ENCODE peak calls at places on chromosome 22, in nine cellular contexts. Y is spleen, B is vagina, H is Peyer's patch, D is ovary, W is adrenal gland, X is breast epithelium, G is HCT116, O is GM12878. S is an unnamed sample. For H3K4me1 and H3K36me3, the result is how much of the 10 kb centered on the place peaks cover.

GRCh38 chr22:49785841-49786451 is 41.7 kb downstream of the BRD1 start:
- DNase-seq in Y (no peak), B (no peak), H (no peak), D (no peak), W (no peak), X (no peak), G (no peak), O (no peak), S (no peak)

GRCh38 chr22:35838849-35839646 is 121.4 kb downstream of the APOL5 start:
- DNase-seq in Y (no peak), B (no peak), H (no peak), D (peak), W (peak), X (no peak), G (peak), O (no peak), S (no peak)

GRCh38 chr22:46803031-46803880 is 40.8 kb downstream of the TBC1D22A start:
- DNase-seq in Y (peak), B (no peak), H (peak), D (peak), W (peak), X (peak), G (peak), O (no peak), S (no peak)

GRCh38 chr22:32623943-32624342 is 149.3 kb downstream of the FBXO7 start:
- DNase-seq in Y (no peak), B (no peak), H (no peak), D (peak), W (peak), X (peak), G (no peak), O (no peak), S (no peak)

GRCh38 chr22:25485626-25486545 is 78.6 kb upstream of the GRK3 start:
- DNase-seq in Y (no peak), B (no peak), H (no peak), D (no peak), W (no peak), X (no peak), G (no peak), O (peak), S (no peak)

GRCh38 chr22:36301384-36301828 is 48.5 kb downstream of the APOL1 start:
- DNase-seq in Y (peak), B (no peak), H (peak), D (peak), W (peak), X (peak), G (peak), O (no peak), S (no peak)

GRCh38 chr22:50641696-50642607 is 14.0 kb upstream of the ARSA start:
- DNase-seq in Y (no peak), B (no peak), H (no peak), D (peak), W (peak), X (no peak), G (no peak), O (no peak), S (no peak)

GRCh38 chr22:36938028-36938425 is 24.6 kb downstream of the CSF2RB start:
- DNase-seq in Y (no peak), B (no peak), H (peak), D (no peak), W (no peak), X (no peak), G (no peak), O (no peak), S (no peak)

GRCh38 chr22:25347752-25348102 is 128.3 kb downstream of the CRYBB2 start:
- DNase-seq in Y (no peak), B (no peak), H (no peak), D (no peak), W (no peak), X (no peak), G (no peak), O (no peak), S (no peak)

GRCh38 chr22:17339095-17339693 is 30.1 kb upstream of the CECR2 start:
- DNase-seq in Y (no peak), B (no peak), H (no peak), D (no peak), W (no peak), X (no peak), G (no peak), O (no peak), S (no peak)

GRCh38 chr22:47260551-47260950 is 498.1 kb downstream of the TBC1D22A start:
- DNase-seq in Y (no peak), B (no peak), H (no peak), D (no peak), W (no peak), X (no peak), G (no peak), O (no peak), S (no peak)

GRCh38 chr22:32334640-32335365 is 22.9 kb upstream of the RFPL3 start:
- DNase-seq in Y (no peak), B (no peak), H (peak), D (peak), W (no peak), X (no peak), G (no peak), O (no peak), S (no peak)

GRCh38 chr22:28500005-28500404 is 179.6 kb downstream of the TTC28 start:
- DNase-seq in Y (no peak), B (no peak), H (no peak), D (no peak), W (no peak), X (no peak), G (no peak), O (no peak), S (no peak)

GRCh38 chr22:28498044-28498443 is 181.6 kb downstream of the TTC28 start:
- DNase-seq in Y (no peak), B (no peak), H (no peak), D (no peak), W (no peak), X (no peak), G (no peak), O (no peak), S (no peak)

DNA sequence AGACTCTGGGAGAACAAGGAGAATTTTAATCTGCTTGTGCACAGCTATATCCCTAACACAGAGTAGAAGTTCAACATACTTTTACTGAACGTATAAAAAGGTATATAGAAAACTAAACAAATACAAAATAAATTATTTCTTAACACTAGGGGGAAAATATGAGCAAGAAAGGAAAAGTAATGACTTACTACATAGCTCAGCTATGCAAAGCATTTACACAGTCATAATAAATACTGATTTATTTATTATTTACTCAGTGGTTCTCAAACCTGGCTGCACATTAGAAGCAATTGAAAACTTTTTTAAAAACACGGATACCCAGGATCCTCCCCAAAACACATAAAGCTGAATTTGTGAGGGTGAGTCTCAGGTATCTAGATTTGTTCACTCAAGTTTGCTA is 182.5 kb downstream of the TTC28 start:
- DNase-seq in Y (no peak), B (no peak), H (no peak), D (no peak), W (no peak), X (no peak), G (no peak), O (no peak), S (no peak)
- TF ChIP-seq POLR2A in Y (no peak), B (no peak), H (no peak), D (no peak), W (no peak), X (no peak), G (no peak), O (no peak), S (no peak)

GRCh38 chr22:19997561-19998231 is 18.9 kb downstream of the ARVCF start:
- DNase-seq in Y (peak), B (no peak), H (no peak), D (no peak), W (no peak), X (no peak), G (no peak), O (no peak), S (no peak)
- H3K4me1 ChIP-seq in Y (under half), B (under half), H (under half), D (under half), W (under half), X (under half), G (under half), O (under half), S (under half)

GRCh38 chr22:40429481-40429880 is 59.1 kb downstream of the SGSM3 start:
- DNase-seq in Y (no peak), B (no peak), H (no peak), D (no peak), W (no peak), X (no peak), G (no peak), O (no peak), S (no peak)

GRCh38 chr22:40423882-40424640 is 53.7 kb downstream of the SGSM3 start:
- DNase-seq in Y (peak), B (no peak), H (no peak), D (no peak), W (no peak), X (no peak), G (no peak), O (no peak), S (no peak)

GRCh38 chr22:40425082-40425481 is 54.7 kb downstream of the SGSM3 start:
- DNase-seq in Y (peak), B (no peak), H (no peak), D (no peak), W (no peak), X (no peak), G (no peak), O (no peak), S (no peak)

GRCh38 chr22:40428796-40429195 is 58.4 kb downstream of the SGSM3 start:
- DNase-seq in Y (no peak), B (no peak), H (no peak), D (no peak), W (no peak), X (no peak), G (no peak), O (no peak), S (no peak)

GRCh38 chr22:40426671-40427070 is 56.3 kb downstream of the SGSM3 start:
- DNase-seq in Y (no peak), B (no peak), H (no peak), D (no peak), W (peak), X (peak), G (no peak), O (no peak), S (no peak)
- H3K36me3 ChIP-seq in Y (half or more), B (under half), H (under half), D (under half), W (under half), X (under half), G (under half), O (half or more), S (under half)

GRCh38 chr22:41522813-41523212 is 21.5 kb downstream of the POLR3H start:
- DNase-seq in Y (no peak), B (no peak), H (no peak), D (no peak), W (no peak), X (no peak), G (no peak), O (no peak), S (no peak)
- TF ChIP-seq POLR2A in Y (no peak), B (no peak), H (no peak), D (no peak), W (no peak), X (no peak), G (no peak), O (peak), S (no peak)

GRCh38 chr22:34493471-34493870 is 572.5 kb upstream of the ISX start:
- DNase-seq in Y (no peak), B (no peak), H (no peak), D (no peak), W (no peak), X (no peak), G (no peak), O (no peak), S (no peak)
- H3K4me1 ChIP-seq in Y (under half), B (under half), H (under half), D (under half), W (under half), X (under half), G (under half), O (under half), S (under half)

DNA sequence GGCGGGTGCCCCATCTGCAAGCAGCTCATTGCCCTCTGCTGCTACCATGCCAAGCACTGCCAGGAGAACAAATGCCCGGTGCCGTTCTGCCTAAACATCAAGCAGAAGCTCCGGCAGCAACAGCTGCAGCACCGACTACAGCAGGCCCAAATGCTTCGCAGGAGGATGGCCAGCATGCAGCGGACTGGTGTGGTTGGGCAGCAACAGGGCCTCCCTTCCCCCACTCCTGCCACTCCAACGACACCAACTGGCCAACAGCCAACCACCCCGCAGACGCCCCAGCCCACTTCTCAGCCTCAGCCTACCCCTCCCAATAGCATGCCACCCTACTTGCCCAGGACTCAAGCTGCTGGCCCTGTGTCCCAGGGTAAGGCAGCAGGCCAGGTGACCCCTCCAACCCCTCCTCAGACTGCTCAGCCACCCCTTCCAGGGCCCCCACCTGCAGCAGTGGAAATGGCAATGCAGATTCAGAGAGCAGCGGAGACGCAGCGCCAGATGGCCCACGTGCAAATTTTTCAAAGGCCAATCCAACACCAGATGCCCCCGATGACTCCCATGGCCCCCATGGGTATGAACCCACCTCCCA is 28.0 kb upstream of the L3MBTL2 start:
- DNase-seq in Y (no peak), B (no peak), H (no peak), D (peak), W (no peak), X (no peak), G (no peak), O (no peak), S (no peak)
- H3K36me3 ChIP-seq in Y (half or more), B (under half), H (under half), D (under half), W (under half), X (under half), G (under half), O (under half), S (half or more)

DNA sequence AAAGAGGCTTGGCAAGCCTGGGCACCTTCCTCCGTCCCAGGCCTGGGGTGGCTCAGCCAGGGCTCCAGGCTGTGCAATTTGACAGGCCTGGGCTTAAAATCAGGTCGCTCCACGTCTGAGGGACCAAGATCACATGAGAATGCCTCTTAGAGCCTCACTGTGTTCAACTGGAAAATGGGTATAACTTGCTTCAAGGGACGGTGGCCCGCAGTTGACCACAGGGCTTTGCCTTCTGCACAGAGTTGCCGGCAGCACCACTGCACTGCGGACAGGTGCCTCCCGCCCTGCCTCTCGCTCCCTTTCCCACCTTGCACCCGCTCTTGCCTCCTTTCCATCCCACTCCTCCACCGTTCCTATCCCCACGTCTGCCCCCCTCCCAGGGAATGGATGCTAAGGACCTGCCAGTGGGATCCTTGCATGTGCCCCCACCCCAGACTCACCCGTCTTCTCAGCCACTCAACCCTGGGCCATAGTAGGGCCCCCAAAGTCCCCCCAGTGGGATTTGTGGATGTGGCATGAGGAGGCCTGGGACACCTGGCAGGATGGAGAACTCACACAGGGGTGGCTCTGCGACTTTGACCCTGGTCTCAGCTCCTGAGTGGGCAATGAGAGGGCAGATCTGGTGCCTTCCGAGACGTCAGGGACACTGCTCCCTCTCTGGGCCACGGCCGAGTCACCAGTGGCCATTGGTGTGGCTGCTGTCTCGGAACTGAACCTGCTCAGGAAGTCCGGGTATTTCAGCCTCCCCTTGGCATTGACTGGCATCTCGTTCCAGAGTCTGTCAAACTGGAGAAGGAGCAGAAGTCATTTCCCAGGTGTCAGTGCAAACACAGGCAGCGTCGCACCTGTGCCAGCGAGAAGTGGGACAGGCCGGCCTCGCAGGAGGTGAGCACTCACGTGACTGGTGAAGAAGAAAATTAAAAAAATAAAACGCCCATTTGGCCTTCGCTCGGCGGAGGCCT is 128.0 kb downstream of the MPPED1 start:
- DNase-seq in Y (no peak), B (no peak), H (no peak), D (no peak), W (no peak), X (no peak), G (no peak), O (no peak), S (no peak)
- TF ChIP-seq POLR2A in Y (no peak), B (no peak), H (no peak), D (no peak), W (no peak), X (no peak), G (no peak), O (no peak), S (no peak)

DNA sequence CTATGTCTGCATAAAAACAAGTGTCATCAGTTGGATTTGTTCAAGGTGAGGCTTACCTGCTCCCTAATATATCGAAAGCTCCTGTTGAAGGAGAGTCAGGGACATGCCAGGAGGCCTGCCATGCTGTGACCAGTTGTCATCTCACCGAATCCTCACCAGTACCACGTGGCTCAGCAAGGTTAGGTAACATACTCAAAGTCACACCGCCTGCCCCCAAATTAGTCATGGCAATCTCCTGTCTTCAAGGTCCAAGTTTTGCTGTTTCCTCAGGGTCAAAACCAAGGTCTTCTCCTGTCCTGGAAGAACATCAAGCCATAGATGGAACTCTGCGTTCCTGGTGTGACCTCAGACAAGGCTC is 67.8 kb downstream of the IGLL1 start:
- DNase-seq in Y (no peak), B (no peak), H (no peak), D (no peak), W (peak), X (no peak), G (no peak), O (no peak), S (no peak)
- H3K4me1 ChIP-seq in Y (under half), B (under half), H (under half), D (under half), W (under half), X (under half), G (under half), O (under half), S (under half)

GRCh38 chr22:28780296-28780695 is 7.8 kb downstream of the CCDC117 start:
- DNase-seq in Y (no peak), B (no peak), H (no peak), D (no peak), W (no peak), X (no peak), G (no peak), O (no peak), S (no peak)

GRCh38 chr22:28779833-28780232 is 7.3 kb downstream of the CCDC117 start:
- DNase-seq in Y (no peak), B (no peak), H (no peak), D (no peak), W (no peak), X (no peak), G (no peak), O (no peak), S (no peak)

GRCh38 chr22:28788601-28789000 is 11.8 kb downstream of the XBP1 start:
- DNase-seq in Y (no peak), B (no peak), H (no peak), D (no peak), W (no peak), X (no peak), G (no peak), O (no peak), S (no peak)

DNA sequence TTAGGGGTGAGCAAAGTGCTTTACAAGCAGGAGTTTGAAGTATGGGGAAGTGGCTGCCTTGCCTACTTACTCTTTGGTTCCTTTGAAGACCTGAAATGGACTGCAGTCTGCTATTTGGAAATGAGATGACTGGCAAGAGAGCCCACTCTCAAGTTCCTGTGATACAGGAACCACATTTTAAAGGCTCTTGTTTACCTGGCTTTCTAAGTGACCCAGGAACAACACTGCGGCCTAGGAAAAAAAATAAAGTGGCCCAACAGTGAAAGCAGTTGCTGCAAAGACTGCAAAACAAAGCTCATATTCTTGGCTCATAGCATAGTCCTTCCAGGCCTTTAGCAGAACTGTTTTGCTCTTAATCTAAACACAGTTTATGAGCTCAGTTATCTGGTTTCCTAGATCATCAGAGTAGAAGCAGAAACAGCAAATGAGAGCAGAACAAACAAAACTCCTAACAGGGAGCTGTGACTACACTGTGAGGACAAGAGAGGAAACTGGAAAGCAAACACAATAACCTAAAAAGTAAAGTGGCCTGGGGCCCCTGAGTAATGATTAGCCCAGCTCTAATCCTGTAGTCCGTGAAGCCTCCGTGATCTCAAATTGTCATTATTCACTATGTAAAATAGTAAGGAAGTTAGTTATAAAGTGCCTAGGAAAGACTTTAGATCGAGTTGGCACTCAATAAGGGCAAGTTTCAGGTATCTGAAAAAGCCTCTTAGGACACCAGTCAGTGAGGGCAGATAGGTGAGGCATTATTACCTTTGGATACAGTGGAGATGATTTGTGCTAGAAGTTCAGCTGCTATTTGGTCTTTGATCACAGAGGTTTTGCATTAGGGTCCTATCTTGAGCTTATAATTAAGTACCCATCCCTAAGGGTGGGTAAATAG is 11.5 kb downstream of the CCDC117 start:
- DNase-seq in Y (no peak), B (no peak), H (no peak), D (no peak), W (no peak), X (no peak), G (no peak), O (no peak), S (no peak)
- H3K36me3 ChIP-seq in Y (half or more), B (under half), H (under half), D (under half), W (under half), X (under half), G (under half), O (under half), S (under half)

GRCh38 chr22:45496451-45496941 is 6.2 kb upstream of the FBLN1 start:
- DNase-seq in Y (no peak), B (peak), H (no peak), D (no peak), W (peak), X (no peak), G (no peak), O (no peak), S (no peak)
- TF ChIP-seq POLR2A in Y (no peak), B (no peak), H (no peak), D (no peak), W (no peak), X (no peak), G (no peak), O (no peak), S (no peak)